ENCODE peak calls at places on chromosomes 11 and 22, in six cellular contexts. U is mammary epithelial cell, J is colonic mucosa, L is GM23248, O is HCT116, B is SK-N-SH. X is an unnamed sample.

GRCh38 chr11:29432719-29433325 is 584.0 kb downstream of the KCNA4 start:
- DNase-seq in U (peak), L (peak), O (peak), J (no peak), B (peak), X (no peak)

GRCh38 chr11:122517403-122518379 is 137.8 kb upstream of the UBASH3B start:
- DNase-seq in B (no peak), J (no peak), O (no peak), L (peak), U (no peak), X (no peak)

GRCh38 chr11:121615506-121615905 is 162.7 kb upstream of the SORL1-AS1 start:
- DNase-seq in U (peak), O (no peak), J (no peak), B (no peak), L (peak), X (no peak)

GRCh38 chr22:40403141-40403540 is 32.7 kb downstream of the SGSM3 start:
- DNase-seq in J (no peak), L (no peak), O (no peak), U (no peak), B (no peak), X (no peak)

GRCh38 chr22:30420401-30421178 is 5.0 kb upstream of the MTFP1 start:
- DNase-seq in J (no peak), L (peak), U (peak), O (no peak), B (no peak), X (no peak)

GRCh38 chr22:32648486-32648885 is 153.0 kb upstream of the TIMP3 start:
- DNase-seq in J (no peak), B (no peak), O (no peak), L (no peak), U (no peak), X (no peak)

GRCh38 chr11:79440451-79441158 is at the start of gene TENM4:
- DNase-seq in J (peak), O (no peak), L (peak), U (peak), B (peak), X (peak)

GRCh38 chr11:47172740-47173139 is 3.9 kb downstream of the ARFGAP2 start:
- DNase-seq in L (no peak), O (no peak), U (no peak), B (no peak), J (no peak), X (no peak)

GRCh38 chr11:36684840-36685800 is 87.1 kb upstream of the RAG2 start:
- DNase-seq in L (no peak), O (no peak), J (no peak), U (no peak), B (no peak), X (no peak)

GRCh38 chr11:128920651-128921050 is 22.0 kb downstream of the TP53AIP1 start:
- DNase-seq in J (no peak), U (no peak), O (no peak), B (no peak), L (no peak), X (peak)

GRCh38 chr11:65225284-65226102 is 36.3 kb upstream of the POLA2 start:
- DNase-seq in L (peak), U (peak), O (no peak), B (peak), J (peak), X (peak)

GRCh38 chr11:35138606-35138948 is 394 bp upstream of the CD44 start:
- DNase-seq in U (no peak), B (no peak), O (no peak), J (peak), L (no peak), X (no peak)

GRCh38 chr11:29120329-29120695 is 896.5 kb downstream of the KCNA4 start:
- DNase-seq in O (no peak), U (no peak), B (no peak), J (no peak), L (no peak), X (no peak)

GRCh38 chr22:23856721-23857605 is 712 bp upstream of the SLC2A11 start:
- DNase-seq in J (peak), O (no peak), U (peak), B (peak), L (peak), X (peak)
- H3K27ac ChIP-seq in J (peak), O (peak), U (no peak), B (peak), L (peak), X (peak)

DNA sequence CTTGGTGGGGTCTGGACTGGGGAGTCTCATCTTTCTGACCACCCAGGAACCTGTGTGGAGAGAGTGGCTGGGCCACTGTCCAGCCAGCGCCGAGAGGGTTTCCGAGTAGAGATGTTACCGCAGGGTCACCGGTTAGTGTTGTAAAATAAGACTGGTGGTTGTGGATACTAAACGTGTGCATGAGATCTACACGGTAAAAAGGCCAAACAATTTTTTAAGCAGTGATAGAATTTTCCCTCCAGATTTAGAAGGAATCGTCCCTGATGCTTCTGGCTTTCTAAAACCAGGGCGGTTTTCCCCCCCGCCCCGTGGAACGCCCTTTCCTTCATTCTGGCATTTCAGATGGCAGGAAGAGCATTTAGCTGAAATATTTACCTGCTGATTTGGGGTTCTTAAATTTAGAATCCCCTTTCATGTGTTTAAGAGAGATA is 72.6 kb upstream of the PPARA start:
- DNase-seq in B (no peak), J (no peak), O (no peak), L (peak), U (peak), X (peak)
- H3K4me3 ChIP-seq in B (peak), J (no peak), O (peak), L (peak), U (peak), X (peak)

GRCh38 chr11:77175869-77176539 is 48.0 kb downstream of the MYO7A start:
- DNase-seq in B (no peak), J (no peak), L (no peak), O (no peak), U (no peak), X (peak)
- H3K9ac ChIP-seq in B (no peak), J (no peak), L (no peak), O (no peak), U (no peak), X (no peak)

DNA sequence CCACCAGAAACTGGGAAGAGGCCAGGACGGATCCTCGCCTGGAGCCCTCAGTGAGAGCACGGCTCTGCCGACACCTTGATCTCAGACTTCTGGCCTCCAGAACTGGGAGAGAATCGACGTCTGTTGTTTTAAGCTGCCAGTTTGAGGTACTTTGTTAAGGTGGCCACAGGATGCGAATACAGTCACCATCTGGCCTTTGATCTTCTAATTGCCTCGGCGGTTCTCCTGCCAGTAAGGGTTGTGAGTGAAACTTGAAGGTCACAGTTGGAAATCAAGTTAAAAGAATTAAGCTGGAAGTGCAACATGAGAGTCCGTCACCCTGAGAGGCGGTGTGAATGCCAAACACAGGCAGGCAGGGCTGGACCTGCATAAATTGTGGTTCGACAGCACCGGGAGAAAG is 27.9 kb downstream of the PARVB start:
- DNase-seq in U (no peak), O (no peak), L (no peak), B (no peak), J (no peak), X (no peak)
- H3K27ac ChIP-seq in U (no peak), O (no peak), L (no peak), B (no peak), J (no peak), X (no peak)